ENCODE peak calls at places on chromosomes 13 and 19, in ten cellular contexts. One of them, this sample, is unnamed.

GRCh38 chr13:33022986-33023385 is 6.8 kb downstream of the KL start:
- ATAC-seq in HepG2: no peak
- ATAC-seq in activated naive CD4-positive, alpha-beta T cell treated with anti-CD3 and anti-CD28 coated beads, Interleukin-2, amount 50 U/mL, for 72 hours: no peak
- ATAC-seq in PC-3: no peak
- ATAC-seq in left lung: no peak
- ATAC-seq in left colon: no peak
- ATAC-seq in activated CD8-positive, alpha-beta T cell treated with anti-CD3 and anti-CD28 coated beads for 36 hours: no peak
- ATAC-seq in left cardiac atrium: no peak
- ATAC-seq in IMR-90: no peak
- ATAC-seq in SK-N-SH treated with all-trans-retinoic acid at 6 μM for 48 hours: no peak
- ATAC-seq in this sample: no peak

GRCh38 chr19:15265849-15266248 is 33.6 kb upstream of the EPHX3 start:
- ATAC-seq in HepG2: no peak
- ATAC-seq in activated naive CD4-positive, alpha-beta T cell treated with anti-CD3 and anti-CD28 coated beads, Interleukin-2, amount 50 U/mL, for 72 hours: no peak
- ATAC-seq in PC-3: peak
- ATAC-seq in left lung: peak
- ATAC-seq in left colon: no peak
- ATAC-seq in activated CD8-positive, alpha-beta T cell treated with anti-CD3 and anti-CD28 coated beads for 36 hours: no peak
- ATAC-seq in left cardiac atrium: peak
- ATAC-seq in IMR-90: peak
- ATAC-seq in SK-N-SH treated with all-trans-retinoic acid at 6 μM for 48 hours: peak
- ATAC-seq in this sample: peak

GRCh38 chr19:10797541-10798256 is 38.3 kb downstream of the TMED1 start:
- ATAC-seq in HepG2: no peak
- ATAC-seq in activated naive CD4-positive, alpha-beta T cell treated with anti-CD3 and anti-CD28 coated beads, Interleukin-2, amount 50 U/mL, for 72 hours: peak
- ATAC-seq in PC-3: no peak
- ATAC-seq in left lung: peak
- ATAC-seq in left colon: peak
- ATAC-seq in activated CD8-positive, alpha-beta T cell treated with anti-CD3 and anti-CD28 coated beads for 36 hours: peak
- ATAC-seq in left cardiac atrium: peak
- ATAC-seq in IMR-90: no peak
- ATAC-seq in SK-N-SH treated with all-trans-retinoic acid at 6 μM for 48 hours: no peak
- ATAC-seq in this sample: no peak

GRCh38 chr19:32651729-32652140 is 23.2 kb downstream of the ANKRD27 start:
- ATAC-seq in HepG2: no peak
- ATAC-seq in activated naive CD4-positive, alpha-beta T cell treated with anti-CD3 and anti-CD28 coated beads, Interleukin-2, amount 50 U/mL, for 72 hours: no peak
- ATAC-seq in PC-3: no peak
- ATAC-seq in left lung: peak
- ATAC-seq in left colon: peak
- ATAC-seq in activated CD8-positive, alpha-beta T cell treated with anti-CD3 and anti-CD28 coated beads for 36 hours: no peak
- ATAC-seq in left cardiac atrium: peak
- ATAC-seq in IMR-90: peak
- ATAC-seq in SK-N-SH treated with all-trans-retinoic acid at 6 μM for 48 hours: peak
- ATAC-seq in this sample: peak

GRCh38 chr13:39408512-39408911 is 194.5 kb downstream of the LHFPL6 start:
- ATAC-seq in HepG2: no peak
- ATAC-seq in activated naive CD4-positive, alpha-beta T cell treated with anti-CD3 and anti-CD28 coated beads, Interleukin-2, amount 50 U/mL, for 72 hours: no peak
- ATAC-seq in PC-3: no peak
- ATAC-seq in left lung: no peak
- ATAC-seq in left colon: no peak
- ATAC-seq in activated CD8-positive, alpha-beta T cell treated with anti-CD3 and anti-CD28 coated beads for 36 hours: no peak
- ATAC-seq in left cardiac atrium: no peak
- ATAC-seq in IMR-90: no peak
- ATAC-seq in SK-N-SH treated with all-trans-retinoic acid at 6 μM for 48 hours: no peak
- ATAC-seq in this sample: no peak

GRCh38 chr19:1217366-1217765 is 11.8 kb downstream of the STK11 start:
- ATAC-seq in HepG2: no peak
- ATAC-seq in activated naive CD4-positive, alpha-beta T cell treated with anti-CD3 and anti-CD28 coated beads, Interleukin-2, amount 50 U/mL, for 72 hours: no peak
- ATAC-seq in PC-3: no peak
- ATAC-seq in left lung: no peak
- ATAC-seq in left colon: no peak
- ATAC-seq in activated CD8-positive, alpha-beta T cell treated with anti-CD3 and anti-CD28 coated beads for 36 hours: no peak
- ATAC-seq in left cardiac atrium: no peak
- ATAC-seq in IMR-90: no peak
- ATAC-seq in SK-N-SH treated with all-trans-retinoic acid at 6 μM for 48 hours: no peak
- ATAC-seq in this sample: no peak

GRCh38 chr19:15437355-15438123 is 12.2 kb downstream of the WIZ start:
- ATAC-seq in HepG2: peak
- ATAC-seq in activated naive CD4-positive, alpha-beta T cell treated with anti-CD3 and anti-CD28 coated beads, Interleukin-2, amount 50 U/mL, for 72 hours: no peak
- ATAC-seq in PC-3: no peak
- ATAC-seq in left lung: no peak
- ATAC-seq in left colon: no peak
- ATAC-seq in activated CD8-positive, alpha-beta T cell treated with anti-CD3 and anti-CD28 coated beads for 36 hours: no peak
- ATAC-seq in left cardiac atrium: no peak
- ATAC-seq in IMR-90: peak
- ATAC-seq in SK-N-SH treated with all-trans-retinoic acid at 6 μM for 48 hours: no peak
- ATAC-seq in this sample: peak

GRCh38 chr13:66994498-66995365 is 235.4 kb downstream of the PCDH9 start:
- ATAC-seq in HepG2: peak
- ATAC-seq in activated naive CD4-positive, alpha-beta T cell treated with anti-CD3 and anti-CD28 coated beads, Interleukin-2, amount 50 U/mL, for 72 hours: no peak
- ATAC-seq in PC-3: no peak
- ATAC-seq in left lung: peak
- ATAC-seq in left colon: no peak
- ATAC-seq in activated CD8-positive, alpha-beta T cell treated with anti-CD3 and anti-CD28 coated beads for 36 hours: no peak
- ATAC-seq in left cardiac atrium: peak
- ATAC-seq in IMR-90: peak
- ATAC-seq in SK-N-SH treated with all-trans-retinoic acid at 6 μM for 48 hours: no peak
- ATAC-seq in this sample: peak

GRCh38 chr19:899363-900301 is 6.3 kb downstream of the RNU6-9 start:
- ATAC-seq in HepG2: no peak
- ATAC-seq in activated naive CD4-positive, alpha-beta T cell treated with anti-CD3 and anti-CD28 coated beads, Interleukin-2, amount 50 U/mL, for 72 hours: peak
- ATAC-seq in PC-3: no peak
- ATAC-seq in left lung: no peak
- ATAC-seq in left colon: no peak
- ATAC-seq in activated CD8-positive, alpha-beta T cell treated with anti-CD3 and anti-CD28 coated beads for 36 hours: peak
- ATAC-seq in left cardiac atrium: no peak
- ATAC-seq in IMR-90: peak
- ATAC-seq in SK-N-SH treated with all-trans-retinoic acid at 6 μM for 48 hours: peak
- ATAC-seq in this sample: no peak

GRCh38 chr13:47126432-47126831 is 229.6 kb upstream of the HTR2A start:
- ATAC-seq in HepG2: no peak
- ATAC-seq in activated naive CD4-positive, alpha-beta T cell treated with anti-CD3 and anti-CD28 coated beads, Interleukin-2, amount 50 U/mL, for 72 hours: no peak
- ATAC-seq in PC-3: no peak
- ATAC-seq in left lung: peak
- ATAC-seq in left colon: no peak
- ATAC-seq in activated CD8-positive, alpha-beta T cell treated with anti-CD3 and anti-CD28 coated beads for 36 hours: no peak
- ATAC-seq in left cardiac atrium: no peak
- ATAC-seq in IMR-90: no peak
- ATAC-seq in SK-N-SH treated with all-trans-retinoic acid at 6 μM for 48 hours: peak
- ATAC-seq in this sample: no peak

GRCh38 chr19:1704339-1704738 is 49.0 kb upstream of the ONECUT3 start:
- ATAC-seq in HepG2: no peak
- ATAC-seq in activated naive CD4-positive, alpha-beta T cell treated with anti-CD3 and anti-CD28 coated beads, Interleukin-2, amount 50 U/mL, for 72 hours: no peak
- ATAC-seq in PC-3: no peak
- ATAC-seq in left lung: no peak
- ATAC-seq in left colon: no peak
- ATAC-seq in activated CD8-positive, alpha-beta T cell treated with anti-CD3 and anti-CD28 coated beads for 36 hours: no peak
- ATAC-seq in left cardiac atrium: no peak
- ATAC-seq in IMR-90: no peak
- ATAC-seq in SK-N-SH treated with all-trans-retinoic acid at 6 μM for 48 hours: no peak
- ATAC-seq in this sample: no peak

GRCh38 chr13:48804836-48805601 is 151.3 kb downstream of the CYSLTR2 start:
- ATAC-seq in HepG2: no peak
- ATAC-seq in activated naive CD4-positive, alpha-beta T cell treated with anti-CD3 and anti-CD28 coated beads, Interleukin-2, amount 50 U/mL, for 72 hours: peak
- ATAC-seq in PC-3: peak
- ATAC-seq in left lung: no peak
- ATAC-seq in left colon: no peak
- ATAC-seq in activated CD8-positive, alpha-beta T cell treated with anti-CD3 and anti-CD28 coated beads for 36 hours: peak
- ATAC-seq in left cardiac atrium: no peak
- ATAC-seq in IMR-90: no peak
- ATAC-seq in SK-N-SH treated with all-trans-retinoic acid at 6 μM for 48 hours: peak
- ATAC-seq in this sample: no peak

GRCh38 chr13:18212873-18213272 is 968.8 kb downstream of the TUBA3C start:
- ATAC-seq in HepG2: peak
- ATAC-seq in activated naive CD4-positive, alpha-beta T cell treated with anti-CD3 and anti-CD28 coated beads, Interleukin-2, amount 50 U/mL, for 72 hours: peak
- ATAC-seq in PC-3: no peak
- ATAC-seq in left lung: peak
- ATAC-seq in left colon: peak
- ATAC-seq in activated CD8-positive, alpha-beta T cell treated with anti-CD3 and anti-CD28 coated beads for 36 hours: no peak
- ATAC-seq in left cardiac atrium: peak
- ATAC-seq in IMR-90: no peak
- ATAC-seq in SK-N-SH treated with all-trans-retinoic acid at 6 μM for 48 hours: no peak
- ATAC-seq in this sample: peak

GRCh38 chr19:5333581-5334365 is 6.8 kb downstream of the PTPRS start:
- ATAC-seq in HepG2: no peak
- ATAC-seq in activated naive CD4-positive, alpha-beta T cell treated with anti-CD3 and anti-CD28 coated beads, Interleukin-2, amount 50 U/mL, for 72 hours: no peak
- ATAC-seq in PC-3: no peak
- ATAC-seq in left lung: no peak
- ATAC-seq in left colon: no peak
- ATAC-seq in activated CD8-positive, alpha-beta T cell treated with anti-CD3 and anti-CD28 coated beads for 36 hours: no peak
- ATAC-seq in left cardiac atrium: no peak
- ATAC-seq in IMR-90: no peak
- ATAC-seq in SK-N-SH treated with all-trans-retinoic acid at 6 μM for 48 hours: no peak
- ATAC-seq in this sample: no peak

GRCh38 chr13:109191422-109191821 is 562.0 kb downstream of the MYO16 start:
- ATAC-seq in HepG2: no peak
- ATAC-seq in activated naive CD4-positive, alpha-beta T cell treated with anti-CD3 and anti-CD28 coated beads, Interleukin-2, amount 50 U/mL, for 72 hours: no peak
- ATAC-seq in PC-3: no peak
- ATAC-seq in left lung: peak
- ATAC-seq in left colon: no peak
- ATAC-seq in activated CD8-positive, alpha-beta T cell treated with anti-CD3 and anti-CD28 coated beads for 36 hours: no peak
- ATAC-seq in left cardiac atrium: no peak
- ATAC-seq in IMR-90: no peak
- ATAC-seq in SK-N-SH treated with all-trans-retinoic acid at 6 μM for 48 hours: no peak
- ATAC-seq in this sample: no peak

GRCh38 chr19:35346193-35347052 is 1.3 kb upstream of the FFAR1 start:
- ATAC-seq in HepG2: no peak
- ATAC-seq in activated naive CD4-positive, alpha-beta T cell treated with anti-CD3 and anti-CD28 coated beads, Interleukin-2, amount 50 U/mL, for 72 hours: peak
- ATAC-seq in PC-3: no peak
- ATAC-seq in left lung: peak
- ATAC-seq in left colon: no peak
- ATAC-seq in activated CD8-positive, alpha-beta T cell treated with anti-CD3 and anti-CD28 coated beads for 36 hours: peak
- ATAC-seq in left cardiac atrium: no peak
- ATAC-seq in IMR-90: no peak
- ATAC-seq in SK-N-SH treated with all-trans-retinoic acid at 6 μM for 48 hours: no peak
- ATAC-seq in this sample: no peak

GRCh38 chr13:49540552-49540951 is 44.8 kb downstream of the PHF11 start:
- ATAC-seq in HepG2: no peak
- ATAC-seq in activated naive CD4-positive, alpha-beta T cell treated with anti-CD3 and anti-CD28 coated beads, Interleukin-2, amount 50 U/mL, for 72 hours: peak
- ATAC-seq in PC-3: no peak
- ATAC-seq in left lung: no peak
- ATAC-seq in left colon: no peak
- ATAC-seq in activated CD8-positive, alpha-beta T cell treated with anti-CD3 and anti-CD28 coated beads for 36 hours: no peak
- ATAC-seq in left cardiac atrium: no peak
- ATAC-seq in IMR-90: no peak
- ATAC-seq in SK-N-SH treated with all-trans-retinoic acid at 6 μM for 48 hours: no peak
- ATAC-seq in this sample: no peak

GRCh38 chr13:91357613-91358383 is 10.3 kb downstream of the MIR17HG start:
- ATAC-seq in HepG2: peak
- ATAC-seq in activated naive CD4-positive, alpha-beta T cell treated with anti-CD3 and anti-CD28 coated beads, Interleukin-2, amount 50 U/mL, for 72 hours: no peak
- ATAC-seq in PC-3: no peak
- ATAC-seq in left lung: peak
- ATAC-seq in left colon: no peak
- ATAC-seq in activated CD8-positive, alpha-beta T cell treated with anti-CD3 and anti-CD28 coated beads for 36 hours: peak
- ATAC-seq in left cardiac atrium: no peak
- ATAC-seq in IMR-90: no peak
- ATAC-seq in SK-N-SH treated with all-trans-retinoic acid at 6 μM for 48 hours: no peak
- ATAC-seq in this sample: no peak

GRCh38 chr19:27716922-27717321 is 1496.0 kb downstream of the UQCRFS1 start:
- ATAC-seq in HepG2: no peak
- ATAC-seq in activated naive CD4-positive, alpha-beta T cell treated with anti-CD3 and anti-CD28 coated beads, Interleukin-2, amount 50 U/mL, for 72 hours: no peak
- ATAC-seq in PC-3: no peak
- ATAC-seq in left lung: no peak
- ATAC-seq in left colon: no peak
- ATAC-seq in activated CD8-positive, alpha-beta T cell treated with anti-CD3 and anti-CD28 coated beads for 36 hours: no peak
- ATAC-seq in left cardiac atrium: no peak
- ATAC-seq in IMR-90: no peak
- ATAC-seq in SK-N-SH treated with all-trans-retinoic acid at 6 μM for 48 hours: no peak
- ATAC-seq in this sample: no peak

GRCh38 chr19:8004001-8004400 is 1.4 kb downstream of the ELAVL1 start:
- ATAC-seq in HepG2: no peak
- ATAC-seq in activated naive CD4-positive, alpha-beta T cell treated with anti-CD3 and anti-CD28 coated beads, Interleukin-2, amount 50 U/mL, for 72 hours: no peak
- ATAC-seq in PC-3: no peak
- ATAC-seq in left lung: no peak
- ATAC-seq in left colon: no peak
- ATAC-seq in activated CD8-positive, alpha-beta T cell treated with anti-CD3 and anti-CD28 coated beads for 36 hours: no peak
- ATAC-seq in left cardiac atrium: no peak
- ATAC-seq in IMR-90: no peak
- ATAC-seq in SK-N-SH treated with all-trans-retinoic acid at 6 μM for 48 hours: no peak
- ATAC-seq in this sample: no peak

GRCh38 chr19:33804021-33804799 is 7.5 kb downstream of the KCTD15 start:
- ATAC-seq in HepG2: peak
- ATAC-seq in activated naive CD4-positive, alpha-beta T cell treated with anti-CD3 and anti-CD28 coated beads, Interleukin-2, amount 50 U/mL, for 72 hours: no peak
- ATAC-seq in PC-3: peak
- ATAC-seq in left lung: peak
- ATAC-seq in left colon: peak
- ATAC-seq in activated CD8-positive, alpha-beta T cell treated with anti-CD3 and anti-CD28 coated beads for 36 hours: no peak
- ATAC-seq in left cardiac atrium: peak
- ATAC-seq in IMR-90: peak
- ATAC-seq in SK-N-SH treated with all-trans-retinoic acid at 6 μM for 48 hours: no peak
- ATAC-seq in this sample: peak

This sample was measured in gastroesophageal sphincter.